ENCODE peak calls at places on chromosomes 7 and 10, in five cellular contexts. One of them, this sample, is unnamed.

GRCh38 chr10:133141144-133141962 is 18.7 kb upstream of the KNDC1 start:
- DNase-seq in substantia nigra: no peak
- DNase-seq in MM.1S: no peak
- DNase-seq in CD4-positive, CD25-positive, alpha-beta regulatory T cell: no peak
- DNase-seq in naive thymus-derived CD8-positive, alpha-beta T cell: no peak
- DNase-seq in this sample: no peak

GRCh38 chr10:119531067-119531466 is 11.5 kb downstream of the RGS10 start:
- DNase-seq in MM.1S: no peak
- DNase-seq in naive thymus-derived CD8-positive, alpha-beta T cell: no peak
- DNase-seq in substantia nigra: no peak
- DNase-seq in CD4-positive, CD25-positive, alpha-beta regulatory T cell: no peak
- DNase-seq in this sample: no peak

GRCh38 chr7:21191317-21192073 is 236.4 kb upstream of the SP4 start:
- DNase-seq in naive thymus-derived CD8-positive, alpha-beta T cell: no peak
- DNase-seq in substantia nigra: no peak
- DNase-seq in CD4-positive, CD25-positive, alpha-beta regulatory T cell: no peak
- DNase-seq in MM.1S: no peak
- DNase-seq in this sample: no peak

GRCh38 chr7:95658676-95659075 is 62.4 kb upstream of the PDK4 start:
- DNase-seq in substantia nigra: no peak
- DNase-seq in MM.1S: no peak
- DNase-seq in CD4-positive, CD25-positive, alpha-beta regulatory T cell: no peak
- DNase-seq in naive thymus-derived CD8-positive, alpha-beta T cell: no peak
- DNase-seq in this sample: no peak

GRCh38 chr7:36127075-36127740 is 25.8 kb upstream of the EEPD1 start:
- DNase-seq in CD4-positive, CD25-positive, alpha-beta regulatory T cell: no peak
- DNase-seq in substantia nigra: no peak
- DNase-seq in naive thymus-derived CD8-positive, alpha-beta T cell: no peak
- DNase-seq in MM.1S: no peak
- DNase-seq in this sample: no peak

GRCh38 chr10:127195041-127195506 is 1.3 kb downstream of the INSYN2A start:
- DNase-seq in naive thymus-derived CD8-positive, alpha-beta T cell: no peak
- DNase-seq in substantia nigra: peak; percentile 21
- DNase-seq in CD4-positive, CD25-positive, alpha-beta regulatory T cell: no peak
- DNase-seq in MM.1S: no peak
- DNase-seq in this sample: no peak

GRCh38 chr10:28624351-28624750 is 53.0 kb upstream of the BAMBI start:
- DNase-seq in substantia nigra: no peak
- DNase-seq in MM.1S: peak; percentile 59
- DNase-seq in CD4-positive, CD25-positive, alpha-beta regulatory T cell: no peak
- DNase-seq in naive thymus-derived CD8-positive, alpha-beta T cell: no peak
- DNase-seq in this sample: no peak

GRCh38 chr7:138477081-138477578 is 17.1 kb downstream of the TRIM24 start:
- DNase-seq in CD4-positive, CD25-positive, alpha-beta regulatory T cell: no peak
- DNase-seq in naive thymus-derived CD8-positive, alpha-beta T cell: no peak
- DNase-seq in MM.1S: no peak
- DNase-seq in substantia nigra: no peak
- DNase-seq in this sample: no peak

GRCh38 chr7:120741371-120742042 is 116.4 kb downstream of the TSPAN12 start:
- DNase-seq in MM.1S: no peak
- DNase-seq in naive thymus-derived CD8-positive, alpha-beta T cell: no peak
- DNase-seq in CD4-positive, CD25-positive, alpha-beta regulatory T cell: no peak
- DNase-seq in substantia nigra: no peak
- DNase-seq in this sample: no peak

GRCh38 chr10:87864497-87865059 is 1.2 kb downstream of the PTEN start:
- DNase-seq in substantia nigra: no peak
- DNase-seq in CD4-positive, CD25-positive, alpha-beta regulatory T cell: no peak
- DNase-seq in MM.1S: no peak
- DNase-seq in naive thymus-derived CD8-positive, alpha-beta T cell: no peak
- DNase-seq in this sample: no peak

GRCh38 chr10:133307776-133308430 is 769 bp downstream of the TUBGCP2 start:
- DNase-seq in MM.1S: peak; percentile 92
- DNase-seq in substantia nigra: no peak
- DNase-seq in CD4-positive, CD25-positive, alpha-beta regulatory T cell: peak; percentile 87
- DNase-seq in naive thymus-derived CD8-positive, alpha-beta T cell: peak; percentile 80
- DNase-seq in this sample: peak; percentile 81

GRCh38 chr7:14606101-14606500 is 296.4 kb downstream of the DGKB start:
- DNase-seq in substantia nigra: no peak
- DNase-seq in naive thymus-derived CD8-positive, alpha-beta T cell: no peak
- DNase-seq in MM.1S: no peak
- DNase-seq in CD4-positive, CD25-positive, alpha-beta regulatory T cell: no peak
- DNase-seq in this sample: no peak

GRCh38 chr10:119903946-119904666 is 11.6 kb downstream of the SEC23IP start:
- DNase-seq in CD4-positive, CD25-positive, alpha-beta regulatory T cell: no peak
- DNase-seq in substantia nigra: no peak
- DNase-seq in MM.1S: no peak
- DNase-seq in naive thymus-derived CD8-positive, alpha-beta T cell: no peak
- DNase-seq in this sample: no peak

GRCh38 chr7:54769203-54769602 is 10.2 kb upstream of the SEC61G start:
- DNase-seq in MM.1S: no peak
- DNase-seq in substantia nigra: no peak
- DNase-seq in naive thymus-derived CD8-positive, alpha-beta T cell: no peak
- DNase-seq in CD4-positive, CD25-positive, alpha-beta regulatory T cell: no peak
- DNase-seq in this sample: no peak